ENCODE peak calls at places on chromosomes 3 and 15, in eight cellular contexts. S is lung, R is A549, H is psoas muscle, W is transverse colon, P is OCI-LY7, L is cardiac fibroblast, D is AG04450. F is an unnamed sample.
A peak's percentile ranks its signal among the peaks of the same experiment; 100 is the strongest.

GRCh38 chr15:63553388-63553791 is 43.8 kb upstream of the FBXL22 start:
- DNase-seq in H (no peak), P (no peak), L (peak; percentile 96), S (peak; percentile 48), W (no peak), R (no peak), D (peak; percentile 83), F (peak; percentile 96)

GRCh38 chr3:188171682-188172467 is 17.9 kb downstream of the LPP start:
- DNase-seq in S (no peak), W (no peak), D (no peak), H (no peak), P (no peak), R (no peak), L (no peak), F (no peak)

GRCh38 chr3:69203631-69204314 is 81.4 kb upstream of the LMOD3 start:
- DNase-seq in L (no peak), R (no peak), H (no peak), P (no peak), D (no peak), W (no peak), S (no peak), F (no peak)

GRCh38 chr3:121431717-121432517 is 113.9 kb downstream of the POLQ start:
- DNase-seq in W (peak; percentile 19), R (no peak), S (no peak), L (peak; percentile 60), P (peak; percentile 78), D (peak; percentile 3), H (no peak), F (peak; percentile 56)

GRCh38 chr3:183268361-183268760 is 15.3 kb downstream of the B3GNT5 start:
- DNase-seq in L (no peak), S (no peak), W (no peak), R (no peak), D (no peak), H (no peak), P (no peak), F (no peak)

GRCh38 chr3:126525091-126525852 is 1.3 kb downstream of the CHST13 start:
- DNase-seq in D (no peak), P (no peak), S (no peak), R (no peak), L (no peak), W (no peak), H (no peak), F (no peak)

GRCh38 chr15:57436961-57437360 is 60.7 kb downstream of the CGNL1 start:
- DNase-seq in L (no peak), H (no peak), R (no peak), S (no peak), W (no peak), P (no peak), D (no peak), F (no peak)

GRCh38 chr3:47849186-47850061 is 46.5 kb downstream of the DHX30 start:
- DNase-seq in P (no peak), D (no peak), H (no peak), R (no peak), L (no peak), W (no peak), S (no peak), F (no peak)

GRCh38 chr3:23923786-23924185 is 6.9 kb downstream of the RPL15 start:
- DNase-seq in R (no peak), D (peak; percentile 74), W (no peak), L (peak; percentile 85), S (no peak), H (no peak), P (no peak), F (peak; percentile 86)

GRCh38 chr15:84741151-84741550 is 7.2 kb upstream of the ZNF592 start:
- DNase-seq in S (no peak), W (peak; percentile 66), H (no peak), L (no peak), D (no peak), R (no peak), P (no peak), F (no peak)

GRCh38 chr3:50520849-50521248 is 17.4 kb upstream of the CACNA2D2 start:
- DNase-seq in L (no peak), W (no peak), S (no peak), P (no peak), H (no peak), R (no peak), D (no peak), F (no peak)

GRCh38 chr15:78977591-78978347 is 32.9 kb upstream of the CTSH start:
- DNase-seq in L (no peak), R (no peak), H (no peak), W (no peak), S (no peak), P (no peak), D (no peak), F (no peak)

GRCh38 chr15:99123706-99124451 is 19.0 kb downstream of the SYNM start:
- DNase-seq in S (peak; percentile 65), R (peak; percentile 94), L (peak; percentile 93), H (peak; percentile 91), D (peak; percentile 83), P (no peak), W (peak; percentile 77), F (peak; percentile 95)

GRCh38 chr15:60385620-60386552 is 11.9 kb downstream of the ANXA2 start:
- DNase-seq in R (no peak), P (no peak), D (no peak), W (no peak), S (no peak), L (peak; percentile 1), H (no peak), F (peak; percentile 7)

GRCh38 chr15:98983333-98983732 is 24.3 kb downstream of the PGPEP1L start:
- DNase-seq in R (peak; percentile 85), W (peak; percentile 16), H (no peak), S (peak; percentile 81), L (peak; percentile 70), D (peak; percentile 34), P (no peak), F (peak; percentile 67)

GRCh38 chr15:60375255-60375809 is 22.5 kb downstream of the ANXA2 start:
- DNase-seq in R (no peak), L (no peak), S (no peak), D (no peak), P (no peak), H (no peak), W (no peak), F (no peak)

GRCh38 chr15:61480863-61481262 is 251.8 kb upstream of the RORA start:
- DNase-seq in S (no peak), L (no peak), D (no peak), H (no peak), W (no peak), P (no peak), R (no peak), F (no peak)

GRCh38 chr3:81769271-81769670 is 7.8 kb upstream of the GBE1 start:
- DNase-seq in D (no peak), R (no peak), W (no peak), S (no peak), P (no peak), H (no peak), L (no peak), F (no peak)

GRCh38 chr3:172517859-172518466 is 5.3 kb downstream of the TNFSF10 start:
- DNase-seq in D (no peak), S (no peak), H (no peak), W (no peak), P (no peak), L (no peak), R (no peak), F (no peak)
- H3K4me3 ChIP-seq in D (no peak overlapping the region), S (no peak overlapping the region), H (no peak overlapping the region), W (no peak overlapping the region), P (no peak overlapping the region), L (no peak overlapping the region), R (no peak overlapping the region), F (no peak overlapping the region)

DNA sequence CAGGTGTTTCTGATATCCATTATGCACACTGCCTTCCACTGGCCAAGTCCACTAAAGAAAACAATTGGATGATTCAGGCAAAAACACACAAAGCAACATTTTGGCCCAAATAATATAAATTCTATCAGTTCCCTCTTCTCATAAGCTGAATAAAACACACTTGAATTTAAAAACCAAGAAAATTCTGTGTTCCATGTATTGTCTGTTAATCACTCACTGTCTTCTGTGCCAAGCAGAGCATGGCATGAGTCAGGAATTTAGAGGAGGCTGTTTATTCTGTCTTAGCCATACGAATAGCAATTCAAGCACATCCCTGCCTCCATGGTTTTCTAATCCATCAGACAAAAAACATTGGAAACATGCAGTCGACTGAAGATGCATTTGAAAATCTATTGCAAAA is 215.6 kb upstream of the UMPS start:
- DNase-seq in L (no peak), W (no peak), P (no peak), H (no peak), D (no peak), R (no peak), S (no peak), F (no peak)
- H3K4me3 ChIP-seq in L (no peak overlapping the region), W (no peak overlapping the region), P (no peak overlapping the region), H (no peak overlapping the region), D (no peak overlapping the region), R (no peak overlapping the region), S (no peak overlapping the region), F (no peak overlapping the region)

GRCh38 chr3:142211034-142211433 is 14.4 kb downstream of the GK5 start:
- DNase-seq in R (no peak), S (no peak), L (peak; percentile 50), P (peak; percentile 80), H (no peak), D (no peak), W (no peak), F (peak; percentile 24)

GRCh38 chr3:142210608-142211007 is 14.8 kb downstream of the GK5 start:
- DNase-seq in R (no peak), P (peak; percentile 23), W (no peak), H (no peak), L (peak; percentile 68), S (no peak), D (no peak), F (peak; percentile 62)

GRCh38 chr3:142213298-142213697 is 12.1 kb downstream of the GK5 start:
- DNase-seq in P (no peak), D (no peak), S (no peak), R (no peak), H (no peak), W (no peak), L (peak; percentile 93), F (peak; percentile 93)

GRCh38 chr3:142209655-142210054 is 15.7 kb downstream of the GK5 start:
- DNase-seq in R (no peak), W (no peak), H (no peak), L (peak; percentile 97), S (no peak), P (no peak), D (no peak), F (peak; percentile 96)

DNA sequence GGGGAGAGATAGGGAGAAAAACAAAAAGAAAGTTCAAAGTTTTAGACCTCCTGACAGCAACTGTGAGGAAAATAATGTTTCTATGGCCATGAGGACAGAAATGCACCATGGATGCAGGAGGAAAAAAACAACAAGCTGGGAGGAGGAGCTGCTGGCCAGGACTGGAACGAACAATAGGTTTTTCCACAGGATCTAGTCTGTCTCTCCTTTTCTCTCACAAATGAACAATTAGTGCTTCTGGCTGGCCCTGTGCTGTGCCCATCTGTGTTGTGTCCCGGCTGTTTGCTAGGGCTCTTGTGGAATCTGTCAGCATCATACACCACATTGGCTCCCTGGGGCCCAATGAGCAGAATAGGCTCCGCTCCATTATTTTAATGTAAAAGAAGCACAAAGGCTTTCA is 15.2 kb downstream of the GK5 start:
- DNase-seq in P (no peak), R (no peak), S (no peak), H (no peak), D (no peak), L (peak; percentile 72), W (no peak), F (peak; percentile 65)
- H3K4me3 ChIP-seq in P (no peak overlapping the region), R (no peak overlapping the region), S (no peak overlapping the region), H (no peak overlapping the region), D (no peak overlapping the region), L (no peak overlapping the region), W (no peak overlapping the region), F (peak overlapping the region; percentile 32)

DNA sequence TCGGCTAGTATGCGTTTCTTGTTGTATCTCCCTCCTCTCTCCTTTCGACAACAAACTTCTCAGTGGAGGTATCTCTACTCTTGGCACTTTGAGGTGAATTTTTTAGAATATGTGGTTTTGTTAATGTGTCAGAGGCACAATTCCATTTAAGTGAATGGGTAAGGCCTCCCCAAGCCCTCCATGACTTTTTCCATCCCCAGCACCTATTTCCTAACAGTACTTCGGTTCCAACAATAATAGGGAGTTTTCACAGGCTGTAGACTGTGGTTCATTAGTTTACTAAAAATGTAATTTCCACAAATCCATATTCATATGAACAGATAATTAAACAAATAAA is 74.2 kb downstream of the TM4SF4 start:
- DNase-seq in L (no peak), W (no peak), S (no peak), P (no peak), R (no peak), D (no peak), H (no peak), F (no peak)
- H3K4me3 ChIP-seq in L (no peak overlapping the region), W (no peak overlapping the region), S (no peak overlapping the region), P (no peak overlapping the region), R (peak overlapping the region; percentile 21), D (no peak overlapping the region), H (no peak overlapping the region), F (no peak overlapping the region)

F was measured in fibroblast of pulmonary artery.